ENCODE peak calls at places on chromosome X, in six cellular contexts. One of them, this sample, is unnamed.

GRCh38 chrX:10483191-10483808 is 137.1 kb downstream of the MID1 start:
- DNase-seq in neural crest cell: no peak
- DNase-seq in DND-41: no peak
- DNase-seq in EH: peak
- DNase-seq in K562: no peak
- DNase-seq in epithelial cell of esophagus: peak
- DNase-seq in this sample: no peak

GRCh38 chrX:39518451-39519212 is 579.1 kb downstream of the BCOR start:
- DNase-seq in EH: no peak
- DNase-seq in epithelial cell of esophagus: no peak
- DNase-seq in neural crest cell: peak
- DNase-seq in K562: no peak
- DNase-seq in DND-41: no peak
- DNase-seq in this sample: no peak

GRCh38 chrX:98405376-98405775 is 1521.7 kb downstream of the RPA4 start:
- DNase-seq in epithelial cell of esophagus: peak
- DNase-seq in K562: no peak
- DNase-seq in EH: no peak
- DNase-seq in DND-41: no peak
- DNase-seq in neural crest cell: no peak
- DNase-seq in this sample: no peak

GRCh38 chrX:129980043-129980442 is 2.4 kb upstream of the BCORL1 start:
- DNase-seq in DND-41: no peak
- DNase-seq in EH: no peak
- DNase-seq in epithelial cell of esophagus: no peak
- DNase-seq in neural crest cell: no peak
- DNase-seq in K562: no peak
- DNase-seq in this sample: no peak

GRCh38 chrX:123201720-123202119 is 17.6 kb downstream of the GRIA3 start:
- DNase-seq in DND-41: no peak
- DNase-seq in EH: peak
- DNase-seq in epithelial cell of esophagus: no peak
- DNase-seq in neural crest cell: no peak
- DNase-seq in K562: no peak
- DNase-seq in this sample: peak

GRCh38 chrX:7889680-7890079 is 37.5 kb downstream of the PNPLA4 start:
- DNase-seq in neural crest cell: no peak
- DNase-seq in EH: peak
- DNase-seq in epithelial cell of esophagus: peak
- DNase-seq in DND-41: peak
- DNase-seq in K562: no peak
- DNase-seq in this sample: peak

GRCh38 chrX:122625821-122626220 is 558.3 kb upstream of the GRIA3 start:
- DNase-seq in DND-41: no peak
- DNase-seq in K562: no peak
- DNase-seq in neural crest cell: no peak
- DNase-seq in EH: peak
- DNase-seq in epithelial cell of esophagus: peak
- DNase-seq in this sample: no peak

GRCh38 chrX:1416327-1416784 is 24.4 kb upstream of the SLC25A6 start:
- DNase-seq in DND-41: no peak
- DNase-seq in K562: no peak
- DNase-seq in EH: no peak
- DNase-seq in neural crest cell: no peak
- DNase-seq in epithelial cell of esophagus: no peak
- DNase-seq in this sample: no peak

GRCh38 chrX:16882702-16883486 is 12.7 kb upstream of the RBBP7 start:
- DNase-seq in epithelial cell of esophagus: peak
- DNase-seq in K562: peak
- DNase-seq in DND-41: peak
- DNase-seq in neural crest cell: peak
- DNase-seq in EH: peak
- DNase-seq in this sample: peak